ENCODE peak calls at places on chromosomes 12 and 14, in four cellular contexts. K is dorsolateral prefrontal cortex, H is globus pallidus, U is HEK293T. B is an unnamed sample.

GRCh38 chr12:10366875-10367274 is 23.0 kb downstream of the KLRK1 start:
- DNase-seq in H (peak), U (no peak), K (no peak), B (no peak)

GRCh38 chr12:131912526-131913274 is 16.4 kb upstream of the PUS1 start:
- DNase-seq in U (no peak), K (peak), H (peak), B (peak)

GRCh38 chr12:86727151-86727550 is 471.0 kb upstream of the MGAT4C start:
- DNase-seq in K (no peak), U (peak), H (no peak), B (no peak)

GRCh38 chr12:41724216-41724615 is 420.5 kb downstream of the GXYLT1 start:
- DNase-seq in H (no peak), U (no peak), K (no peak), B (no peak)

GRCh38 chr14:64974563-64974962 is 2.4 kb upstream of the RAB15 start:
- DNase-seq in U (no peak), K (no peak), H (no peak), B (no peak)

GRCh38 chr12:127559349-127560040 is 707.5 kb upstream of the TMEM132C start:
- DNase-seq in K (no peak), U (peak), H (no peak), B (peak)

GRCh38 chr12:116456683-116457082 is 102.5 kb upstream of the MAP1LC3B2 start:
- DNase-seq in H (no peak), K (no peak), U (no peak), B (no peak)

GRCh38 chr12:92144045-92144630 is 1.5 kb downstream of the BTG1 start:
- DNase-seq in H (peak), U (peak), K (peak), B (peak)

GRCh38 chr14:104044016-104044415 is 41.5 kb upstream of the ASPG start:
- DNase-seq in H (no peak), K (no peak), U (no peak), B (no peak)

B was measured in BE2C.